ENCODE peak calls at places on chromosomes 6 and 20, in six cellular contexts. One of them, this sample, is unnamed.

GRCh38 chr6:18025591-18025990 is 38.2 kb upstream of the KIF13A start:
- DNase-seq in caudate nucleus: no peak
- DNase-seq in NCI-H69: no peak
- DNase-seq in C1 segment of cervical spinal cord: no peak
- DNase-seq in GM20000: no peak
- DNase-seq in fibroblast of lung: no peak
- DNase-seq in this sample: no peak

GRCh38 chr6:112398686-112399085 is 51.6 kb downstream of the RFPL4B start:
- DNase-seq in caudate nucleus: no peak
- DNase-seq in NCI-H69: no peak
- DNase-seq in C1 segment of cervical spinal cord: no peak
- DNase-seq in GM20000: no peak
- DNase-seq in fibroblast of lung: no peak
- DNase-seq in this sample: no peak

GRCh38 chr6:142796571-142796970 is 148.4 kb downstream of the HIVEP2 start:
- DNase-seq in caudate nucleus: no peak
- DNase-seq in NCI-H69: no peak
- DNase-seq in C1 segment of cervical spinal cord: no peak
- DNase-seq in GM20000: no peak
- DNase-seq in fibroblast of lung: peak
- DNase-seq in this sample: no peak

GRCh38 chr6:34324738-34325444 is 67.6 kb downstream of the NUDT3 start:
- DNase-seq in caudate nucleus: no peak
- DNase-seq in NCI-H69: peak
- DNase-seq in C1 segment of cervical spinal cord: no peak
- DNase-seq in GM20000: no peak
- DNase-seq in fibroblast of lung: peak
- DNase-seq in this sample: peak

GRCh38 chr6:165186041-165186440 is 123.4 kb downstream of the C6orf118 start:
- DNase-seq in caudate nucleus: no peak
- DNase-seq in NCI-H69: no peak
- DNase-seq in C1 segment of cervical spinal cord: no peak
- DNase-seq in GM20000: no peak
- DNase-seq in fibroblast of lung: no peak
- DNase-seq in this sample: no peak

GRCh38 chr6:25874822-25875562 is 949 bp upstream of the SLC17A3 start:
- DNase-seq in caudate nucleus: no peak
- DNase-seq in NCI-H69: no peak
- DNase-seq in C1 segment of cervical spinal cord: no peak
- DNase-seq in GM20000: no peak
- DNase-seq in fibroblast of lung: no peak
- DNase-seq in this sample: no peak

GRCh38 chr6:51352506-51353029 is 533.9 kb downstream of the TFAP2B start:
- DNase-seq in caudate nucleus: no peak
- DNase-seq in NCI-H69: peak
- DNase-seq in C1 segment of cervical spinal cord: no peak
- DNase-seq in GM20000: no peak
- DNase-seq in fibroblast of lung: no peak
- DNase-seq in this sample: no peak

GRCh38 chr20:32231847-32232246 is 24.2 kb downstream of the POFUT1 start:
- DNase-seq in caudate nucleus: peak
- DNase-seq in NCI-H69: no peak
- DNase-seq in C1 segment of cervical spinal cord: no peak
- DNase-seq in GM20000: peak
- DNase-seq in fibroblast of lung: no peak
- DNase-seq in this sample: no peak

GRCh38 chr6:148432405-148433195 is 90.0 kb downstream of the SASH1 start:
- DNase-seq in caudate nucleus: no peak
- DNase-seq in NCI-H69: peak
- DNase-seq in C1 segment of cervical spinal cord: no peak
- DNase-seq in GM20000: no peak
- DNase-seq in fibroblast of lung: no peak
- DNase-seq in this sample: no peak

GRCh38 chr20:62938105-62938888 is at the start of gene GID8:
- DNase-seq in caudate nucleus: peak
- DNase-seq in NCI-H69: peak
- DNase-seq in C1 segment of cervical spinal cord: no peak
- DNase-seq in GM20000: no peak
- DNase-seq in fibroblast of lung: peak
- DNase-seq in this sample: peak

GRCh38 chr6:2476376-2476775 is 231.0 kb upstream of the GMDS start:
- DNase-seq in caudate nucleus: no peak
- DNase-seq in NCI-H69: no peak
- DNase-seq in C1 segment of cervical spinal cord: no peak
- DNase-seq in GM20000: no peak
- DNase-seq in fibroblast of lung: peak
- DNase-seq in this sample: no peak

GRCh38 chr6:164007881-164008280 is 593.4 kb downstream of the QKI start:
- DNase-seq in caudate nucleus: no peak
- DNase-seq in NCI-H69: no peak
- DNase-seq in C1 segment of cervical spinal cord: no peak
- DNase-seq in GM20000: no peak
- DNase-seq in fibroblast of lung: no peak
- DNase-seq in this sample: no peak

GRCh38 chr6:35415065-35415880 is 36.9 kb upstream of the FANCE start:
- DNase-seq in caudate nucleus: peak
- DNase-seq in NCI-H69: peak
- DNase-seq in C1 segment of cervical spinal cord: no peak
- DNase-seq in GM20000: no peak
- DNase-seq in fibroblast of lung: peak
- DNase-seq in this sample: peak

GRCh38 chr6:106787327-106788196 is 158.2 kb downstream of the QRSL1 start:
- DNase-seq in caudate nucleus: no peak
- DNase-seq in NCI-H69: no peak
- DNase-seq in C1 segment of cervical spinal cord: no peak
- DNase-seq in GM20000: no peak
- DNase-seq in fibroblast of lung: no peak
- DNase-seq in this sample: no peak

GRCh38 chr6:113433506-113433991 is 423.6 kb upstream of the MARCKS start:
- DNase-seq in caudate nucleus: no peak
- DNase-seq in NCI-H69: no peak
- DNase-seq in C1 segment of cervical spinal cord: no peak
- DNase-seq in GM20000: no peak
- DNase-seq in fibroblast of lung: peak
- DNase-seq in this sample: peak

GRCh38 chr20:38092260-38092857 is 58.8 kb downstream of the RPRD1B start:
- DNase-seq in caudate nucleus: no peak
- DNase-seq in NCI-H69: no peak
- DNase-seq in C1 segment of cervical spinal cord: no peak
- DNase-seq in GM20000: no peak
- DNase-seq in fibroblast of lung: no peak
- DNase-seq in this sample: no peak

GRCh38 chr6:32291549-32291948 is 67.7 kb upstream of the NOTCH4 start:
- DNase-seq in caudate nucleus: no peak
- DNase-seq in NCI-H69: no peak
- DNase-seq in C1 segment of cervical spinal cord: no peak
- DNase-seq in GM20000: no peak
- DNase-seq in fibroblast of lung: no peak
- DNase-seq in this sample: no peak

GRCh38 chr6:158016571-158017383 is 35.1 kb downstream of the SYNJ2 start:
- DNase-seq in caudate nucleus: no peak
- DNase-seq in NCI-H69: peak
- DNase-seq in C1 segment of cervical spinal cord: no peak
- DNase-seq in GM20000: no peak
- DNase-seq in fibroblast of lung: no peak
- DNase-seq in this sample: no peak

GRCh38 chr20:58622671-58623578 is 28.2 kb upstream of the STX16 start:
- DNase-seq in caudate nucleus: no peak
- DNase-seq in NCI-H69: no peak
- DNase-seq in C1 segment of cervical spinal cord: no peak
- DNase-seq in GM20000: no peak
- DNase-seq in fibroblast of lung: no peak
- DNase-seq in this sample: no peak

This sample was measured in prostate gland.